ENCODE peak calls at places on chromosomes 5 and 9, in four cellular contexts. One of them, this sample, is unnamed.

GRCh38 chr9:35001803-35002502 is 12.4 kb downstream of the DNAJB5 start:
- DNase-seq in retinal pigment epithelial cell: no peak
- DNase-seq in DMS153: no peak
- DNase-seq in GM10248: peak; percentile 24
- DNase-seq in this sample: no peak

GRCh38 chr5:171418982-171419662 is at the start of gene FGF18:
- DNase-seq in retinal pigment epithelial cell: peak; percentile 73
- DNase-seq in DMS153: no peak
- DNase-seq in GM10248: peak; percentile 65
- DNase-seq in this sample: no peak

GRCh38 chr9:129413537-129414376 is 207.1 kb downstream of the C9orf50 start:
- DNase-seq in retinal pigment epithelial cell: peak; percentile 85
- DNase-seq in DMS153: peak; percentile 91
- DNase-seq in GM10248: peak; percentile 99
- DNase-seq in this sample: no peak

GRCh38 chr5:104942735-104943134 is 1380.1 kb upstream of the NUDT12 start:
- DNase-seq in retinal pigment epithelial cell: no peak
- DNase-seq in DMS153: no peak
- DNase-seq in GM10248: no peak
- DNase-seq in this sample: no peak

GRCh38 chr5:172164773-172165212 is 23.2 kb downstream of the STK10 start:
- DNase-seq in retinal pigment epithelial cell: no peak
- DNase-seq in DMS153: no peak
- DNase-seq in GM10248: no peak
- DNase-seq in this sample: no peak

GRCh38 chr5:1718669-1719068 is 81.0 kb downstream of the MRPL36 start:
- DNase-seq in retinal pigment epithelial cell: no peak
- DNase-seq in DMS153: no peak
- DNase-seq in GM10248: no peak
- DNase-seq in this sample: no peak

GRCh38 chr5:32443541-32444190 is 874 bp downstream of the ZFR start:
- DNase-seq in retinal pigment epithelial cell: no peak
- DNase-seq in DMS153: no peak
- DNase-seq in GM10248: peak; percentile 61
- DNase-seq in this sample: no peak

GRCh38 chr5:33774323-33774722 is 117.5 kb downstream of the ADAMTS12 start:
- DNase-seq in retinal pigment epithelial cell: no peak
- DNase-seq in DMS153: no peak
- DNase-seq in GM10248: no peak
- DNase-seq in this sample: no peak

GRCh38 chr5:149429839-149430721 is 51.0 kb upstream of the IL17B start:
- DNase-seq in retinal pigment epithelial cell: no peak
- DNase-seq in DMS153: no peak
- DNase-seq in GM10248: no peak
- DNase-seq in this sample: no peak

GRCh38 chr5:150105898-150106615 is 19.7 kb upstream of the CSF1R start:
- DNase-seq in retinal pigment epithelial cell: no peak
- DNase-seq in DMS153: no peak
- DNase-seq in GM10248: peak; percentile 8
- DNase-seq in this sample: no peak

GRCh38 chr5:142011572-142012185 is 1.1 kb downstream of the GNPDA1 start:
- DNase-seq in retinal pigment epithelial cell: no peak
- DNase-seq in DMS153: no peak
- DNase-seq in GM10248: no peak
- DNase-seq in this sample: no peak

GRCh38 chr9:92706218-92706940 is 36.4 kb upstream of the IPPK start:
- DNase-seq in retinal pigment epithelial cell: no peak
- DNase-seq in DMS153: no peak
- DNase-seq in GM10248: peak; percentile 50
- DNase-seq in this sample: no peak